ENCODE peak calls at places on chromosome 5, in five cellular contexts. Y is H1, I is GM23338, F is GM12878, Q is K562. H is an unnamed sample.

GRCh38 chr5:159838551-159839222 is 77.6 kb upstream of the ADRA1B start:
- DNase-seq in I (no peak), F (no peak), Q (no peak), Y (no peak), H (no peak)

GRCh38 chr5:1795506-1795905 is 4.1 kb downstream of the MRPL36 start:
- DNase-seq in Q (no peak), I (no peak), F (no peak), Y (no peak), H (no peak)

GRCh38 chr5:174329738-174330137 is 284.2 kb downstream of the NSG2 start:
- DNase-seq in Q (no peak), Y (no peak), I (no peak), F (no peak), H (no peak)

GRCh38 chr5:176980818-176981217 is 25.8 kb downstream of the UIMC1 start:
- DNase-seq in Y (no peak), I (no peak), F (no peak), Q (no peak), H (no peak)

GRCh38 chr5:71456362-71456743 is 902 bp downstream of the BDP1 start:
- DNase-seq in F (no peak), Q (no peak), Y (no peak), I (no peak), H (no peak)

GRCh38 chr5:141508808-141509611 is 20.1 kb downstream of the PCDHGC5 start:
- DNase-seq in Y (no peak), F (no peak), I (peak), Q (no peak), H (peak)

GRCh38 chr5:98308960-98309359 is 464.5 kb upstream of the RGMB start:
- DNase-seq in F (no peak), I (no peak), Y (no peak), Q (no peak), H (no peak)

GRCh38 chr5:167352801-167353200 is 938.6 kb upstream of the WWC1 start:
- DNase-seq in I (no peak), F (no peak), Y (no peak), Q (no peak), H (no peak)

GRCh38 chr5:54007822-54008777 is 302.3 kb downstream of the ARL15 start:
- DNase-seq in F (no peak), Y (no peak), Q (no peak), I (no peak), H (peak)

GRCh38 chr5:65395526-65396155 is 86.1 kb downstream of the ADAMTS6 start:
- DNase-seq in I (no peak), F (no peak), Y (no peak), Q (no peak), H (no peak)

GRCh38 chr5:103452089-103452488 is 110.5 kb downstream of the NUDT12 start:
- DNase-seq in I (no peak), Q (no peak), F (no peak), Y (no peak), H (no peak)
- H3K27ac ChIP-seq in I (no peak), Q (no peak), F (no peak), Y (no peak), H (no peak)

GRCh38 chr5:110085826-110086225 is 396.1 kb downstream of the MAN2A1 start:
- DNase-seq in I (no peak), Y (no peak), Q (no peak), F (no peak), H (no peak)

GRCh38 chr5:110082194-110082593 is 392.5 kb downstream of the MAN2A1 start:
- DNase-seq in I (no peak), F (no peak), Y (no peak), Q (no peak), H (no peak)

GRCh38 chr5:110087829-110088228 is 398.1 kb downstream of the MAN2A1 start:
- DNase-seq in Q (no peak), I (no peak), Y (no peak), F (no peak), H (peak)

GRCh38 chr5:110088676-110089436 is 399.1 kb downstream of the MAN2A1 start:
- DNase-seq in I (no peak), F (no peak), Q (no peak), Y (no peak), H (no peak)

DNA sequence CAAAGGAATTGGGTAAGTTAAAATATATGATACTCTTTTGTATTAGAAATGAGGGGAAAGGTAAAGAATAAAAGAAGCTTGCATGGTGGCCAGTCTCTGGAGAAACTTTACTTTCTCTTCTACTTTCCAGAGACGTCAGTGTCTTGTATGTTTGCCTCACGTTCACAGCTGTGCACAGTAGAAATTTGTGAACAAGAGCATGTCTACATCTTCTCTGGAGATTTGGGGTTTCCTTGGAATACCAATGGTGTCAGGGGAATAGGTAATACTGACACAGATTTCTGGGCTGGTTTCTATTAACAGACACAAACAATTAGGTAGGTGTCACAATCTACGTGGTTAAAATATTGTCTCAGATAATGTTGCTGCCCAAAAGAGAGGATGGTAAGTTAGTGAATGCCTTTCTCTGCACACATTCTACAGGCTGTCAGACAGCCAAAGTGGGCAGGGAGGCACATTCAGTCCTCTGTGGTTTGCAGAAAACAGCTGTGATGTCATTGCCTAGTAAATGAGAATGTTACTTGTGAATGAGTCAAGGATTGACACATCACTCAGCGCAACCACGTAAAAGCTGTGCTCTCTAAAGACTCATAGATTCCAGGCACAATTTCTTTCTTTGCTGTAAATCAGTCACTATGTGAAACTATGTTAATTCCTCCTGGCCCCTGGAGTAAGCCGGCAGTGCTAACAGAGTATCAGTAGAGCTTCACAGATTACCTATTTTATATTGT is 397.1 kb downstream of the MAN2A1 start:
- DNase-seq in F (no peak), Q (no peak), I (no peak), Y (no peak), H (no peak)
- TF ChIP-seq CREB1 in F (no peak), Q (no peak), I (no peak), Y (no peak), H (no peak)

GRCh38 chr5:66863343-66864170 is 267.4 kb downstream of the MAST4 start:
- DNase-seq in I (peak), F (no peak), Y (no peak), Q (no peak), H (no peak)

GRCh38 chr5:66856041-66856805 is 260.0 kb downstream of the MAST4 start:
- DNase-seq in I (no peak), Q (no peak), Y (no peak), F (no peak), H (no peak)

GRCh38 chr5:66864240-66864884 is 268.2 kb downstream of the MAST4 start:
- DNase-seq in I (peak), Y (no peak), F (no peak), Q (peak), H (peak)

GRCh38 chr5:66861402-66861801 is 265.2 kb downstream of the MAST4 start:
- DNase-seq in F (no peak), Y (no peak), Q (no peak), I (no peak), H (no peak)

GRCh38 chr5:66860199-66860975 is 264.2 kb downstream of the MAST4 start:
- DNase-seq in Q (no peak), F (no peak), Y (no peak), I (peak), H (no peak)
- H3K27ac ChIP-seq in Q (no peak), F (no peak), Y (no peak), I (no peak), H (no peak)

DNA sequence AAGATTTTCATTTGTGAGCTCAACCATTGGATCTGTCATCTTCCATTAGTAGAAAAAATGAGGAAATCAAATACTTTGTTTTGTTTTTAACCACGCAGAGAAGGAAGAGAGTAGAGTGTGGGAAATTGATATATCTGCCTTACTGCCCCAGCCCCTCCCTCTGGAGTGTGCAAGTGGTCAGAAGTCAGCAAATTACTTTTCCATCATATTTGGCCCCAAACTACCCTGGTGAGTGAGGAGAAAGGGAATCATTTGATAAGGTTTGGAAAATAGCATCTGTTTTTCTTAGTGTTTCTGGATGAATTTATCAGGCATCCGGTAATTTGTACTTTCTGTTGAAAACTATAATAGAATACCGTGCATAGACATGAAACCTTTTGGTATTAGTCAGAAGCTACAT is 327.4 kb downstream of the MARCHF11 start:
- DNase-seq in Y (no peak), Q (no peak), I (no peak), F (no peak), H (no peak)
- TF ChIP-seq CREB1 in Y (no peak), Q (no peak), I (no peak), F (no peak), H (no peak)

GRCh38 chr5:37090123-37090726 is 159.0 kb downstream of the CPLANE1 start:
- DNase-seq in F (no peak), Y (no peak), I (no peak), Q (no peak), H (peak)

GRCh38 chr5:37086466-37087178 is 162.6 kb downstream of the CPLANE1 start:
- DNase-seq in I (peak), Y (peak), F (no peak), Q (peak), H (peak)

GRCh38 chr5:37088041-37088440 is 161.1 kb downstream of the CPLANE1 start:
- DNase-seq in I (no peak), F (no peak), Y (no peak), Q (no peak), H (no peak)

GRCh38 chr5:37090781-37091180 is 158.4 kb downstream of the CPLANE1 start:
- DNase-seq in Q (no peak), I (no peak), Y (no peak), F (no peak), H (no peak)
- H3K27ac ChIP-seq in Q (no peak), I (no peak), Y (no peak), F (no peak), H (no peak)

H was measured in HepG2.